ENCODE peak calls at places on chromosomes 13 and 19, in ten cellular contexts. X is SK-N-DZ; V is activated effector memory CD4-positive, alpha-beta T cell treated with anti-CD3 and anti-CD28 coated beads, Interleukin-2, amount 50 U/mL, for 16 hours; S is activated CD4-positive, alpha-beta T cell treated with anti-CD3 and anti-CD28 coated beads, Interleukin-2, amount 50 U/mL, for 48 hours; L is HEK293T; G is psoas muscle; J is NCI-H345; P is stimulated activated CD8-positive, alpha-beta memory T cell treated with anti-CD3 and anti-CD28 coated beads, Interleukin-15, amount 100 ng/mL, for 1 hour; U is NCI-H2171 treated with DMSO at 0.1 percent for 48 hours; W is IMR-90. C is an unnamed sample.

GRCh38 chr19:2355168-2356035 is 4.7 kb upstream of the TMPRSS9 start:
- DNase-seq in X (no peak), V (no peak), S (no peak), L (no peak), G (peak), J (no peak), P (no peak), U (no peak), W (no peak), C (no peak)

GRCh38 chr13:104114111-104114510 is 1047.9 kb upstream of the SLC10A2 start:
- DNase-seq in X (no peak), V (no peak), S (no peak), L (no peak), G (no peak), J (no peak), P (no peak), U (peak), W (peak), C (no peak)

GRCh38 chr13:80654638-80655249 is 313.8 kb upstream of the SPRY2 start:
- DNase-seq in X (peak), V (no peak), S (no peak), L (no peak), G (no peak), J (no peak), P (no peak), U (peak), W (no peak), C (peak)

GRCh38 chr19:33456076-33456844 is 65.3 kb downstream of the PEPD start:
- DNase-seq in X (no peak), V (peak), S (no peak), L (no peak), G (no peak), J (no peak), P (no peak), U (no peak), W (no peak), C (no peak)

GRCh38 chr19:13985771-13986347 is 20.3 kb downstream of the RFX1 start:
- DNase-seq in X (no peak), V (no peak), S (peak), L (no peak), G (no peak), J (peak), P (no peak), U (peak), W (no peak), C (no peak)

GRCh38 chr13:101450749-101451130 is 1.7 kb upstream of the ITGBL1 start:
- DNase-seq in X (no peak), V (no peak), S (no peak), L (no peak), G (no peak), J (no peak), P (no peak), U (no peak), W (no peak), C (no peak)

GRCh38 chr19:42140125-42140754 is 8.0 kb upstream of the POU2F2 start:
- DNase-seq in X (no peak), V (no peak), S (no peak), L (peak), G (peak), J (no peak), P (no peak), U (no peak), W (peak), C (peak)

GRCh38 chr13:79423801-79424642 is 18.0 kb upstream of the RBM26 start:
- DNase-seq in X (peak), V (no peak), S (no peak), L (peak), G (no peak), J (peak), P (no peak), U (peak), W (peak), C (no peak)

GRCh38 chr19:16890461-16891184 is 1.8 kb downstream of the F2RL3 start:
- DNase-seq in X (no peak), V (no peak), S (no peak), L (no peak), G (no peak), J (no peak), P (no peak), U (no peak), W (no peak), C (no peak)

GRCh38 chr19:55641376-55642152 is 762 bp downstream of the ZNF580 start:
- DNase-seq in X (no peak), V (no peak), S (peak), L (no peak), G (no peak), J (peak), P (no peak), U (peak), W (peak), C (no peak)

GRCh38 chr19:51702754-51703654 is 9.9 kb downstream of the SPACA6 start:
- DNase-seq in X (no peak), V (no peak), S (peak), L (no peak), G (peak), J (no peak), P (no peak), U (peak), W (no peak), C (peak)

GRCh38 chr19:54653181-54653809 is 9.5 kb upstream of the LILRB4 start:
- DNase-seq in X (no peak), V (no peak), S (no peak), L (peak), G (no peak), J (no peak), P (no peak), U (peak), W (peak), C (no peak)

GRCh38 chr19:10815969-10816635 is 19.9 kb downstream of the TMED1 start:
- DNase-seq in X (no peak), V (no peak), S (no peak), L (no peak), G (no peak), J (no peak), P (no peak), U (no peak), W (peak), C (no peak)

GRCh38 chr19:44113138-44113783 is at the start of gene ZNF225:
- DNase-seq in X (peak), V (peak), S (peak), L (peak), G (peak), J (peak), P (peak), U (peak), W (peak), C (peak)

GRCh38 chr13:94121686-94122085 is 357.8 kb downstream of the DCT start:
- DNase-seq in X (no peak), V (no peak), S (no peak), L (no peak), G (no peak), J (no peak), P (no peak), U (no peak), W (peak), C (no peak)

GRCh38 chr13:75492389-75492788 is 10.4 kb upstream of the TBC1D4 start:
- DNase-seq in X (no peak), V (no peak), S (no peak), L (no peak), G (no peak), J (no peak), P (no peak), U (no peak), W (peak), C (no peak)

GRCh38 chr13:92963029-92963428 is 263.6 kb upstream of the GPC6 start:
- DNase-seq in X (no peak), V (no peak), S (no peak), L (no peak), G (no peak), J (no peak), P (no peak), U (no peak), W (peak), C (no peak)

GRCh38 chr13:90769387-90769786 is 578.1 kb upstream of the MIR17HG start:
- DNase-seq in X (peak), V (no peak), S (no peak), L (no peak), G (no peak), J (no peak), P (no peak), U (no peak), W (no peak), C (no peak)

GRCh38 chr13:110337287-110337686 is 30.2 kb downstream of the COL4A2 start:
- DNase-seq in X (no peak), V (no peak), S (no peak), L (no peak), G (no peak), J (no peak), P (no peak), U (no peak), W (no peak), C (no peak)